ENCODE peak calls at places on chromosomes 3 and 15, in seven cellular contexts. One of them, this sample, is unnamed.

GRCh38 chr3:23256741-23257435 is 53.8 kb downstream of the UBE2E2 start:
- DNase-seq in pons: no peak
- DNase-seq in mesendoderm: no peak
- DNase-seq in iris pigment epithelial cell: peak
- DNase-seq in cardiac fibroblast: no peak
- DNase-seq in NCI-H1092 treated with DMSO at 0.1 percent for 48 hours: no peak
- DNase-seq in neuronal stem cell: no peak
- DNase-seq in this sample: no peak

GRCh38 chr15:89379423-89379735 is 44.8 kb upstream of the POLG start:
- DNase-seq in pons: no peak
- DNase-seq in mesendoderm: no peak
- DNase-seq in iris pigment epithelial cell: no peak
- DNase-seq in cardiac fibroblast: no peak
- DNase-seq in NCI-H1092 treated with DMSO at 0.1 percent for 48 hours: no peak
- DNase-seq in neuronal stem cell: no peak
- DNase-seq in this sample: no peak

GRCh38 chr3:125262155-125262554 is 49.6 kb upstream of the SLC12A8 start:
- DNase-seq in pons: no peak
- DNase-seq in mesendoderm: no peak
- DNase-seq in iris pigment epithelial cell: no peak
- DNase-seq in cardiac fibroblast: no peak
- DNase-seq in NCI-H1092 treated with DMSO at 0.1 percent for 48 hours: no peak
- DNase-seq in neuronal stem cell: no peak
- DNase-seq in this sample: no peak

GRCh38 chr3:48405343-48405881 is 24.5 kb downstream of the PLXNB1 start:
- DNase-seq in pons: no peak
- DNase-seq in mesendoderm: no peak
- DNase-seq in iris pigment epithelial cell: no peak
- DNase-seq in cardiac fibroblast: no peak
- DNase-seq in NCI-H1092 treated with DMSO at 0.1 percent for 48 hours: no peak
- DNase-seq in neuronal stem cell: no peak
- DNase-seq in this sample: no peak

GRCh38 chr15:32855942-32856341 is 138.1 kb downstream of the GREM1 start:
- DNase-seq in pons: peak
- DNase-seq in mesendoderm: peak
- DNase-seq in iris pigment epithelial cell: peak
- DNase-seq in cardiac fibroblast: peak
- DNase-seq in NCI-H1092 treated with DMSO at 0.1 percent for 48 hours: no peak
- DNase-seq in neuronal stem cell: no peak
- DNase-seq in this sample: peak

GRCh38 chr15:62647195-62647865 is 395.2 kb upstream of the TPM1 start:
- DNase-seq in pons: peak
- DNase-seq in mesendoderm: peak
- DNase-seq in iris pigment epithelial cell: peak
- DNase-seq in cardiac fibroblast: peak
- DNase-seq in NCI-H1092 treated with DMSO at 0.1 percent for 48 hours: no peak
- DNase-seq in neuronal stem cell: no peak
- DNase-seq in this sample: peak

GRCh38 chr15:85737061-85737460 is 57.7 kb downstream of the KLHL25 start:
- DNase-seq in pons: no peak
- DNase-seq in mesendoderm: no peak
- DNase-seq in iris pigment epithelial cell: no peak
- DNase-seq in cardiac fibroblast: no peak
- DNase-seq in NCI-H1092 treated with DMSO at 0.1 percent for 48 hours: no peak
- DNase-seq in neuronal stem cell: no peak
- DNase-seq in this sample: no peak

GRCh38 chr3:143158549-143158988 is 39.0 kb downstream of the CHST2 start:
- DNase-seq in pons: no peak
- DNase-seq in mesendoderm: no peak
- DNase-seq in iris pigment epithelial cell: peak
- DNase-seq in cardiac fibroblast: no peak
- DNase-seq in NCI-H1092 treated with DMSO at 0.1 percent for 48 hours: no peak
- DNase-seq in neuronal stem cell: no peak
- DNase-seq in this sample: peak

GRCh38 chr3:45479627-45480026 is 91.3 kb downstream of the LARS2 start:
- DNase-seq in pons: no peak
- DNase-seq in mesendoderm: peak
- DNase-seq in iris pigment epithelial cell: peak
- DNase-seq in cardiac fibroblast: peak
- DNase-seq in NCI-H1092 treated with DMSO at 0.1 percent for 48 hours: no peak
- DNase-seq in neuronal stem cell: no peak
- DNase-seq in this sample: peak

GRCh38 chr3:63193647-63194046 is 84.5 kb upstream of the SYNPR start:
- DNase-seq in pons: peak
- DNase-seq in mesendoderm: peak
- DNase-seq in iris pigment epithelial cell: peak
- DNase-seq in cardiac fibroblast: peak
- DNase-seq in NCI-H1092 treated with DMSO at 0.1 percent for 48 hours: peak
- DNase-seq in neuronal stem cell: peak
- DNase-seq in this sample: peak

GRCh38 chr3:33437556-33438283 is 2.5 kb downstream of the UBP1 start:
- DNase-seq in pons: no peak
- DNase-seq in mesendoderm: peak
- DNase-seq in iris pigment epithelial cell: peak
- DNase-seq in cardiac fibroblast: peak
- DNase-seq in NCI-H1092 treated with DMSO at 0.1 percent for 48 hours: no peak
- DNase-seq in neuronal stem cell: no peak
- DNase-seq in this sample: peak

GRCh38 chr15:45521596-45522167 is 873 bp downstream of the SLC30A4 start:
- DNase-seq in pons: peak
- DNase-seq in mesendoderm: no peak
- DNase-seq in iris pigment epithelial cell: no peak
- DNase-seq in cardiac fibroblast: no peak
- DNase-seq in NCI-H1092 treated with DMSO at 0.1 percent for 48 hours: peak
- DNase-seq in neuronal stem cell: peak
- DNase-seq in this sample: peak

GRCh38 chr15:53013329-53013728 is 223.2 kb upstream of the ONECUT1 start:
- DNase-seq in pons: no peak
- DNase-seq in mesendoderm: no peak
- DNase-seq in iris pigment epithelial cell: no peak
- DNase-seq in cardiac fibroblast: no peak
- DNase-seq in NCI-H1092 treated with DMSO at 0.1 percent for 48 hours: no peak
- DNase-seq in neuronal stem cell: no peak
- DNase-seq in this sample: no peak

GRCh38 chr15:98866503-98866902 is 141.1 kb downstream of the PGPEP1L start:
- DNase-seq in pons: peak
- DNase-seq in mesendoderm: peak
- DNase-seq in iris pigment epithelial cell: peak
- DNase-seq in cardiac fibroblast: peak
- DNase-seq in NCI-H1092 treated with DMSO at 0.1 percent for 48 hours: no peak
- DNase-seq in neuronal stem cell: no peak
- DNase-seq in this sample: peak

GRCh38 chr3:78268087-78268486 is 1228.2 kb downstream of the ROBO2 start:
- DNase-seq in pons: no peak
- DNase-seq in mesendoderm: no peak
- DNase-seq in iris pigment epithelial cell: no peak
- DNase-seq in cardiac fibroblast: no peak
- DNase-seq in NCI-H1092 treated with DMSO at 0.1 percent for 48 hours: no peak
- DNase-seq in neuronal stem cell: no peak
- DNase-seq in this sample: no peak

GRCh38 chr3:162586591-162586990 is 1090.0 kb downstream of the OTOL1 start:
- DNase-seq in pons: no peak
- DNase-seq in mesendoderm: peak
- DNase-seq in iris pigment epithelial cell: peak
- DNase-seq in cardiac fibroblast: peak
- DNase-seq in NCI-H1092 treated with DMSO at 0.1 percent for 48 hours: no peak
- DNase-seq in neuronal stem cell: no peak
- DNase-seq in this sample: no peak

This sample was measured in bronchial epithelial cell.